ENCODE peak calls at places on chromosomes 6 and 20, in eight cellular contexts. One of them, this sample, is unnamed.
A peak's percentile ranks its signal among the peaks of the same experiment; 100 is the strongest.

GRCh38 chr20:55515831-55516230 is 489.5 kb downstream of the CBLN4 start:
- DNase-seq in activated gamma-delta T cell treated with Interleukin-2 at 50 U/mL for 16 hours: no peak
- DNase-seq in SIG-M5: no peak
- DNase-seq in effector CD4-positive, alpha-beta T cell: no peak
- DNase-seq in GM19239: no peak
- DNase-seq in CD4-positive, CD25-positive, alpha-beta regulatory T cell: no peak
- DNase-seq in NCI-H1436: no peak
- DNase-seq in EL: no peak
- DNase-seq in this sample: no peak

GRCh38 chr20:37879843-37880242 is 23.1 kb upstream of the VSTM2L start:
- DNase-seq in activated gamma-delta T cell treated with Interleukin-2 at 50 U/mL for 16 hours: no peak
- DNase-seq in SIG-M5: no peak
- DNase-seq in effector CD4-positive, alpha-beta T cell: no peak
- DNase-seq in GM19239: no peak
- DNase-seq in CD4-positive, CD25-positive, alpha-beta regulatory T cell: no peak
- DNase-seq in NCI-H1436: no peak
- DNase-seq in EL: no peak
- DNase-seq in this sample: no peak

GRCh38 chr6:43669922-43670622 is 17.5 kb downstream of the MRPS18A start:
- DNase-seq in activated gamma-delta T cell treated with Interleukin-2 at 50 U/mL for 16 hours: no peak
- DNase-seq in SIG-M5: no peak
- DNase-seq in effector CD4-positive, alpha-beta T cell: no peak
- DNase-seq in GM19239: no peak
- DNase-seq in CD4-positive, CD25-positive, alpha-beta regulatory T cell: peak; percentile 59
- DNase-seq in NCI-H1436: no peak
- DNase-seq in EL: no peak
- DNase-seq in this sample: no peak

GRCh38 chr6:20631525-20631924 is 97.3 kb downstream of the CDKAL1 start:
- DNase-seq in activated gamma-delta T cell treated with Interleukin-2 at 50 U/mL for 16 hours: no peak
- DNase-seq in SIG-M5: no peak
- DNase-seq in effector CD4-positive, alpha-beta T cell: no peak
- DNase-seq in GM19239: no peak
- DNase-seq in CD4-positive, CD25-positive, alpha-beta regulatory T cell: no peak
- DNase-seq in NCI-H1436: no peak
- DNase-seq in EL: no peak
- DNase-seq in this sample: no peak

GRCh38 chr20:58822175-58822574 is 28.5 kb downstream of the GNAS-AS1 start:
- DNase-seq in activated gamma-delta T cell treated with Interleukin-2 at 50 U/mL for 16 hours: no peak
- DNase-seq in SIG-M5: no peak
- DNase-seq in effector CD4-positive, alpha-beta T cell: no peak
- DNase-seq in GM19239: no peak
- DNase-seq in CD4-positive, CD25-positive, alpha-beta regulatory T cell: no peak
- DNase-seq in NCI-H1436: no peak
- DNase-seq in EL: no peak
- DNase-seq in this sample: no peak

GRCh38 chr6:110608151-110608550 is 131.7 kb upstream of the SLC22A16 start:
- DNase-seq in activated gamma-delta T cell treated with Interleukin-2 at 50 U/mL for 16 hours: no peak
- DNase-seq in SIG-M5: no peak
- DNase-seq in effector CD4-positive, alpha-beta T cell: no peak
- DNase-seq in GM19239: no peak
- DNase-seq in CD4-positive, CD25-positive, alpha-beta regulatory T cell: no peak
- DNase-seq in NCI-H1436: no peak
- DNase-seq in EL: no peak
- DNase-seq in this sample: no peak

GRCh38 chr20:3244613-3245012 is 5.6 kb upstream of the SLC4A11 start:
- DNase-seq in activated gamma-delta T cell treated with Interleukin-2 at 50 U/mL for 16 hours: no peak
- DNase-seq in SIG-M5: no peak
- DNase-seq in effector CD4-positive, alpha-beta T cell: no peak
- DNase-seq in GM19239: no peak
- DNase-seq in CD4-positive, CD25-positive, alpha-beta regulatory T cell: no peak
- DNase-seq in NCI-H1436: no peak
- DNase-seq in EL: no peak
- DNase-seq in this sample: no peak

GRCh38 chr20:34927736-34928135 is 27.9 kb downstream of the GSS start:
- DNase-seq in activated gamma-delta T cell treated with Interleukin-2 at 50 U/mL for 16 hours: no peak
- DNase-seq in SIG-M5: no peak
- DNase-seq in effector CD4-positive, alpha-beta T cell: no peak
- DNase-seq in GM19239: no peak
- DNase-seq in CD4-positive, CD25-positive, alpha-beta regulatory T cell: no peak
- DNase-seq in NCI-H1436: no peak
- DNase-seq in EL: peak; percentile 86
- DNase-seq in this sample: no peak

GRCh38 chr20:58518387-58518786 is 3.2 kb upstream of the APCDD1L start:
- DNase-seq in activated gamma-delta T cell treated with Interleukin-2 at 50 U/mL for 16 hours: no peak
- DNase-seq in SIG-M5: no peak
- DNase-seq in effector CD4-positive, alpha-beta T cell: no peak
- DNase-seq in GM19239: no peak
- DNase-seq in CD4-positive, CD25-positive, alpha-beta regulatory T cell: no peak
- DNase-seq in NCI-H1436: no peak
- DNase-seq in EL: no peak
- DNase-seq in this sample: no peak

GRCh38 chr6:164097557-164098398 is 683.3 kb downstream of the QKI start:
- DNase-seq in activated gamma-delta T cell treated with Interleukin-2 at 50 U/mL for 16 hours: no peak
- DNase-seq in SIG-M5: no peak
- DNase-seq in effector CD4-positive, alpha-beta T cell: no peak
- DNase-seq in GM19239: no peak
- DNase-seq in CD4-positive, CD25-positive, alpha-beta regulatory T cell: no peak
- DNase-seq in NCI-H1436: no peak
- DNase-seq in EL: peak; percentile 83
- DNase-seq in this sample: no peak

GRCh38 chr6:23316131-23316530 is 746.8 kb downstream of the HDGFL1 start:
- DNase-seq in activated gamma-delta T cell treated with Interleukin-2 at 50 U/mL for 16 hours: no peak
- DNase-seq in SIG-M5: no peak
- DNase-seq in effector CD4-positive, alpha-beta T cell: no peak
- DNase-seq in GM19239: no peak
- DNase-seq in CD4-positive, CD25-positive, alpha-beta regulatory T cell: no peak
- DNase-seq in NCI-H1436: no peak
- DNase-seq in EL: no peak
- DNase-seq in this sample: no peak

GRCh38 chr6:86856937-86857563 is 80.3 kb upstream of the HTR1E start:
- DNase-seq in activated gamma-delta T cell treated with Interleukin-2 at 50 U/mL for 16 hours: no peak
- DNase-seq in SIG-M5: no peak
- DNase-seq in effector CD4-positive, alpha-beta T cell: no peak
- DNase-seq in GM19239: no peak
- DNase-seq in CD4-positive, CD25-positive, alpha-beta regulatory T cell: peak; percentile 37
- DNase-seq in NCI-H1436: peak; percentile 17
- DNase-seq in EL: peak; percentile 35
- DNase-seq in this sample: no peak

GRCh38 chr6:20811112-20811746 is 277.0 kb downstream of the CDKAL1 start:
- DNase-seq in activated gamma-delta T cell treated with Interleukin-2 at 50 U/mL for 16 hours: no peak
- DNase-seq in SIG-M5: no peak
- DNase-seq in effector CD4-positive, alpha-beta T cell: no peak
- DNase-seq in GM19239: no peak
- DNase-seq in CD4-positive, CD25-positive, alpha-beta regulatory T cell: no peak
- DNase-seq in NCI-H1436: peak; percentile 67
- DNase-seq in EL: peak; percentile 95
- DNase-seq in this sample: no peak

GRCh38 chr6:3119040-3119723 is 671 bp downstream of the BPHL start:
- DNase-seq in activated gamma-delta T cell treated with Interleukin-2 at 50 U/mL for 16 hours: no peak
- DNase-seq in SIG-M5: no peak
- DNase-seq in effector CD4-positive, alpha-beta T cell: peak; percentile 9
- DNase-seq in GM19239: peak; percentile 16
- DNase-seq in CD4-positive, CD25-positive, alpha-beta regulatory T cell: no peak
- DNase-seq in NCI-H1436: no peak
- DNase-seq in EL: peak; percentile 46
- DNase-seq in this sample: no peak

GRCh38 chr20:63885264-63886053 is 9.5 kb upstream of the DNAJC5 start:
- DNase-seq in activated gamma-delta T cell treated with Interleukin-2 at 50 U/mL for 16 hours: no peak
- DNase-seq in SIG-M5: no peak
- DNase-seq in effector CD4-positive, alpha-beta T cell: no peak
- DNase-seq in GM19239: no peak
- DNase-seq in CD4-positive, CD25-positive, alpha-beta regulatory T cell: no peak
- DNase-seq in NCI-H1436: no peak
- DNase-seq in EL: no peak
- DNase-seq in this sample: no peak

GRCh38 chr20:3751664-3752385 is 15.7 kb downstream of the ADISSP start:
- DNase-seq in activated gamma-delta T cell treated with Interleukin-2 at 50 U/mL for 16 hours: no peak
- DNase-seq in SIG-M5: no peak
- DNase-seq in effector CD4-positive, alpha-beta T cell: peak; percentile 15
- DNase-seq in GM19239: no peak
- DNase-seq in CD4-positive, CD25-positive, alpha-beta regulatory T cell: peak; percentile 47
- DNase-seq in NCI-H1436: peak; percentile 85
- DNase-seq in EL: no peak
- DNase-seq in this sample: peak; percentile 38

GRCh38 chr6:159766923-159767322 is 5.1 kb downstream of the ACAT2 start:
- DNase-seq in activated gamma-delta T cell treated with Interleukin-2 at 50 U/mL for 16 hours: no peak
- DNase-seq in SIG-M5: no peak
- DNase-seq in effector CD4-positive, alpha-beta T cell: no peak
- DNase-seq in GM19239: no peak
- DNase-seq in CD4-positive, CD25-positive, alpha-beta regulatory T cell: no peak
- DNase-seq in NCI-H1436: no peak
- DNase-seq in EL: no peak
- DNase-seq in this sample: no peak

GRCh38 chr6:161200610-161201201 is 73.2 kb downstream of the AGPAT4 start:
- DNase-seq in activated gamma-delta T cell treated with Interleukin-2 at 50 U/mL for 16 hours: no peak
- DNase-seq in SIG-M5: no peak
- DNase-seq in effector CD4-positive, alpha-beta T cell: no peak
- DNase-seq in GM19239: no peak
- DNase-seq in CD4-positive, CD25-positive, alpha-beta regulatory T cell: no peak
- DNase-seq in NCI-H1436: no peak
- DNase-seq in EL: no peak
- DNase-seq in this sample: no peak

GRCh38 chr6:166277021-166277420 is 31.2 kb downstream of the PRR18 start:
- DNase-seq in activated gamma-delta T cell treated with Interleukin-2 at 50 U/mL for 16 hours: no peak
- DNase-seq in SIG-M5: no peak
- DNase-seq in effector CD4-positive, alpha-beta T cell: no peak
- DNase-seq in GM19239: no peak
- DNase-seq in CD4-positive, CD25-positive, alpha-beta regulatory T cell: no peak
- DNase-seq in NCI-H1436: no peak
- DNase-seq in EL: no peak
- DNase-seq in this sample: no peak

GRCh38 chr6:74671558-74672025 is 534.3 kb downstream of the COL12A1 start:
- DNase-seq in activated gamma-delta T cell treated with Interleukin-2 at 50 U/mL for 16 hours: no peak
- DNase-seq in SIG-M5: no peak
- DNase-seq in effector CD4-positive, alpha-beta T cell: no peak
- DNase-seq in GM19239: no peak
- DNase-seq in CD4-positive, CD25-positive, alpha-beta regulatory T cell: no peak
- DNase-seq in NCI-H1436: no peak
- DNase-seq in EL: peak; percentile 88
- DNase-seq in this sample: no peak

GRCh38 chr6:26257272-26257671 is 107.7 kb upstream of the BTN3A2 start:
- DNase-seq in activated gamma-delta T cell treated with Interleukin-2 at 50 U/mL for 16 hours: no peak
- DNase-seq in SIG-M5: no peak
- DNase-seq in effector CD4-positive, alpha-beta T cell: no peak
- DNase-seq in GM19239: no peak
- DNase-seq in CD4-positive, CD25-positive, alpha-beta regulatory T cell: no peak
- DNase-seq in NCI-H1436: no peak
- DNase-seq in EL: no peak
- DNase-seq in this sample: no peak

GRCh38 chr20:49479785-49480184 is 2.7 kb downstream of the KCNB1 start:
- DNase-seq in activated gamma-delta T cell treated with Interleukin-2 at 50 U/mL for 16 hours: no peak
- DNase-seq in SIG-M5: no peak
- DNase-seq in effector CD4-positive, alpha-beta T cell: no peak
- DNase-seq in GM19239: no peak
- DNase-seq in CD4-positive, CD25-positive, alpha-beta regulatory T cell: no peak
- DNase-seq in NCI-H1436: no peak
- DNase-seq in EL: no peak
- DNase-seq in this sample: no peak

GRCh38 chr6:85186546-85187170 is 263.2 kb upstream of the NT5E start:
- DNase-seq in activated gamma-delta T cell treated with Interleukin-2 at 50 U/mL for 16 hours: no peak
- DNase-seq in SIG-M5: no peak
- DNase-seq in effector CD4-positive, alpha-beta T cell: no peak
- DNase-seq in GM19239: no peak
- DNase-seq in CD4-positive, CD25-positive, alpha-beta regulatory T cell: no peak
- DNase-seq in NCI-H1436: no peak
- DNase-seq in EL: no peak
- DNase-seq in this sample: no peak

GRCh38 chr6:132919028-132919427 is 104.7 kb downstream of the RPS12 start:
- DNase-seq in activated gamma-delta T cell treated with Interleukin-2 at 50 U/mL for 16 hours: no peak
- DNase-seq in SIG-M5: no peak
- DNase-seq in effector CD4-positive, alpha-beta T cell: no peak
- DNase-seq in GM19239: no peak
- DNase-seq in CD4-positive, CD25-positive, alpha-beta regulatory T cell: no peak
- DNase-seq in NCI-H1436: no peak
- DNase-seq in EL: no peak
- DNase-seq in this sample: no peak

GRCh38 chr6:5450073-5450472 is 188.8 kb downstream of the FARS2 start:
- DNase-seq in activated gamma-delta T cell treated with Interleukin-2 at 50 U/mL for 16 hours: no peak
- DNase-seq in SIG-M5: no peak
- DNase-seq in effector CD4-positive, alpha-beta T cell: no peak
- DNase-seq in GM19239: no peak
- DNase-seq in CD4-positive, CD25-positive, alpha-beta regulatory T cell: no peak
- DNase-seq in NCI-H1436: no peak
- DNase-seq in EL: no peak
- DNase-seq in this sample: no peak

GRCh38 chr6:157325069-157325805 is 1.9 kb upstream of the TMEM242 start:
- DNase-seq in activated gamma-delta T cell treated with Interleukin-2 at 50 U/mL for 16 hours: no peak
- DNase-seq in SIG-M5: no peak
- DNase-seq in effector CD4-positive, alpha-beta T cell: no peak
- DNase-seq in GM19239: no peak
- DNase-seq in CD4-positive, CD25-positive, alpha-beta regulatory T cell: no peak
- DNase-seq in NCI-H1436: peak; percentile 16
- DNase-seq in EL: peak; percentile 70
- DNase-seq in this sample: no peak

GRCh38 chr6:45382391-45382790 is 4.7 kb upstream of the SUPT3H start:
- DNase-seq in activated gamma-delta T cell treated with Interleukin-2 at 50 U/mL for 16 hours: no peak
- DNase-seq in SIG-M5: no peak
- DNase-seq in effector CD4-positive, alpha-beta T cell: no peak
- DNase-seq in GM19239: no peak
- DNase-seq in CD4-positive, CD25-positive, alpha-beta regulatory T cell: no peak
- DNase-seq in NCI-H1436: no peak
- DNase-seq in EL: no peak
- DNase-seq in this sample: no peak

GRCh38 chr6:21003780-21004541 is 469.7 kb downstream of the CDKAL1 start:
- DNase-seq in activated gamma-delta T cell treated with Interleukin-2 at 50 U/mL for 16 hours: no peak
- DNase-seq in SIG-M5: no peak
- DNase-seq in effector CD4-positive, alpha-beta T cell: no peak
- DNase-seq in GM19239: no peak
- DNase-seq in CD4-positive, CD25-positive, alpha-beta regulatory T cell: no peak
- DNase-seq in NCI-H1436: no peak
- DNase-seq in EL: peak; percentile 67
- DNase-seq in this sample: no peak

GRCh38 chr6:165181951-165182414 is 127.4 kb downstream of the C6orf118 start:
- DNase-seq in activated gamma-delta T cell treated with Interleukin-2 at 50 U/mL for 16 hours: no peak
- DNase-seq in SIG-M5: no peak
- DNase-seq in effector CD4-positive, alpha-beta T cell: no peak
- DNase-seq in GM19239: no peak
- DNase-seq in CD4-positive, CD25-positive, alpha-beta regulatory T cell: no peak
- DNase-seq in NCI-H1436: no peak
- DNase-seq in EL: no peak
- DNase-seq in this sample: no peak

This sample was measured in tibial artery.